ENCODE peak calls at places on chromosomes 16 and 17, in nine cellular contexts. W is HepG2, C is fibroblast of mammary gland, P is cardiac muscle cell, R is fibroblast of lung, F is spleen, H is body of pancreas, V is tibial nerve, Z is esophagus muscularis mucosa. A is an unnamed sample.

GRCh38 chr16:11224096-11224893 is 31.7 kb downstream of the SOCS1 start:
- DNase-seq in W (peak; percentile 55), C (no peak), P (no peak), R (no peak), F (peak; percentile 97), H (peak; percentile 53), V (peak; percentile 64), Z (peak; percentile 95), A (no peak)

GRCh38 chr17:47199627-47200324 is 9.4 kb upstream of the MYL4 start:
- DNase-seq in W (no peak), C (no peak), P (no peak), R (no peak), F (no peak), H (no peak), V (no peak), Z (no peak), A (no peak)

GRCh38 chr16:4360538-4361021 is 9.5 kb upstream of the PAM16 start:
- DNase-seq in W (no peak), C (no peak), P (peak; percentile 26), R (no peak), F (no peak), H (no peak), V (no peak), Z (no peak), A (no peak)

GRCh38 chr16:27242398-27242797 is 26.2 kb downstream of the NSMCE1 start:
- DNase-seq in W (no peak), C (no peak), P (no peak), R (no peak), F (no peak), H (no peak), V (no peak), Z (no peak), A (no peak)

GRCh38 chr16:9219811-9220210 is 128.4 kb downstream of the HAPSTR1 start:
- DNase-seq in W (no peak), C (no peak), P (no peak), R (no peak), F (no peak), H (no peak), V (no peak), Z (no peak), A (no peak)

GRCh38 chr17:2697611-2698162 is 13.9 kb downstream of the CLUH start:
- DNase-seq in W (no peak), C (no peak), P (no peak), R (no peak), F (no peak), H (no peak), V (no peak), Z (no peak), A (no peak)

GRCh38 chr16:1054660-1055556 is 17.6 kb upstream of the SSTR5 start:
- DNase-seq in W (peak; percentile 26), C (peak; percentile 42), P (peak; percentile 67), R (peak; percentile 42), F (no peak), H (peak; percentile 81), V (peak; percentile 40), Z (no peak), A (no peak)

GRCh38 chr16:11312718-11313492 is 31.8 kb upstream of the PRM1 start:
- DNase-seq in W (peak; percentile 72), C (peak; percentile 17), P (peak; percentile 65), R (no peak), F (no peak), H (peak; percentile 74), V (no peak), Z (no peak), A (peak; percentile 24)

GRCh38 chr17:62859146-62859545 is 51.0 kb upstream of the MARCHF10 start:
- DNase-seq in W (no peak), C (peak; percentile 84), P (peak; percentile 90), R (peak; percentile 83), F (no peak), H (no peak), V (no peak), Z (no peak), A (no peak)

GRCh38 chr17:59410049-59410437 is 78.6 kb downstream of the YPEL2 start:
- DNase-seq in W (no peak), C (no peak), P (no peak), R (no peak), F (no peak), H (no peak), V (no peak), Z (no peak), A (no peak)

GRCh38 chr17:73215414-73215813 is 22.6 kb downstream of the COG1 start:
- DNase-seq in W (no peak), C (no peak), P (no peak), R (no peak), F (no peak), H (no peak), V (no peak), Z (no peak), A (peak; percentile 9)

GRCh38 chr16:83420206-83420760 is 387.5 kb upstream of the HSBP1 start:
- DNase-seq in W (peak; percentile 19), C (peak; percentile 25), P (peak; percentile 69), R (peak; percentile 48), F (no peak), H (no peak), V (no peak), Z (peak; percentile 10), A (peak; percentile 52)

GRCh38 chr16:83418565-83418964 is 389.2 kb upstream of the HSBP1 start:
- DNase-seq in W (no peak), C (no peak), P (no peak), R (no peak), F (no peak), H (no peak), V (no peak), Z (peak; percentile 3), A (no peak)
- TF ChIP-seq CTCF in W (no peak), C (no peak), P (no peak), R (no peak), F (no peak), H (no peak), V (no peak), Z (no peak), A (peak; percentile 9)

DNA sequence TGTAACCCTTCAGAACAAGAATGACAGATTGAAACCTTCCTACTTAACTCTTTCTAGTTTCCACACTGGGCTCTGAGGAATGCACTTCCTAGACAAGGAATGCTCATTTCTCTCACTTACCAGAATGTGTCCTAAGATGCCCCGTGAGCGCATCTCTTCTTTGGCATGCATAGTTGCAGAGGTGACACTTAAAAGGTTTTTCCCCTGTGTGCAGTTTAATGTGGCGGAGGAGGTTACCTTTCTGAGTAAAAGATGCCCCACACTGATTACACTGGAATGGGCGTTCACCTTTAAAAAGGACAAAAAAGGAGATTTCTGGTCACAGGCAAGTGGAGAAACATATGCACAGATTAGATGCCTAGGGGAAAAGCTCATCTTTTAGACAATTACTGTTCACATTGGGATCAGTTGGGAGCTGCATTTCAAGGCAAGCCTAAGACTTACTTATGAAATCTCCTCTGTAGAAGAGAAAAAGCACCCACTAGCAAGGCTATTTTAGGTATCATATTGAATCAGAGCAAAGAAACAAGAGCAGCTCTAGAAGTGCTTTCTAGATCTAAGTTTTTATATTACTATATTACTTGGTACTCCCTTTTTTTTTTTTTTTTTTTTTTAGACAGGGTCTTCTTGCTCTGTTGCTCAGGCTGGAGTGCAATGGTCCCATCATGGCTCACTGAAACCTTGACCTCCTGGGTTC is 53.7 kb downstream of the GRB7 start:
- DNase-seq in W (no peak), C (no peak), P (no peak), R (no peak), F (no peak), H (no peak), V (no peak), Z (no peak), A (no peak)
- H3K4me3 ChIP-seq in W (no peak overlapping the region), C (no peak overlapping the region), P (no peak overlapping the region), R (no peak overlapping the region), F (no peak overlapping the region), H (no peak overlapping the region), V (no peak overlapping the region), Z (no peak overlapping the region), A (no peak overlapping the region)

DNA sequence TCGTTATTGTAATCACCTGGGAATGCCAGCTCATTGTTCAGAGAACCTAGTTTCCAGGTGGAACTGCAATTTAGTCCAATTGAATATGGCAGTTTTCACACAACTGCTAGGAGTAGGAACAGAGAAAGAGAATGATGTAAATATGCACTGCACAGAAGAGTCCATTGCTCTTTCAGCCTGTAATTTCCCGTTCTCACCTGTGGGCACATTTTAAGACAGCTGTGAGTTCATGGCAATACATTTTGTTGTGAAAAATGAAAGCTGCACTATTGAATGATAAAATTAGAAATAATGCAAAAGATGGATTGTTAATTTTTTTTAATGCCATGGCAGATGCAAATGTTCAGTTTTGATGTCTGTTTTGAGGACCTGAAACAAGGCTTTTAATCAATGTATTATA is 72.4 kb downstream of the RPGRIP1L start:
- DNase-seq in W (no peak), C (no peak), P (no peak), R (no peak), F (no peak), H (no peak), V (no peak), Z (no peak), A (no peak)
- TF ChIP-seq CTCF in W (no peak), C (no peak), P (no peak), R (no peak), F (no peak), H (no peak), V (no peak), Z (no peak), A (no peak)

GRCh38 chr16:2482181-2483107 is 7.5 kb downstream of the TBC1D24 start:
- DNase-seq in W (no peak), C (peak; percentile 59), P (peak; percentile 71), R (peak; percentile 64), F (no peak), H (peak; percentile 68), V (peak; percentile 59), Z (no peak), A (no peak)
- H3K4me3 ChIP-seq in W (no peak overlapping the region), C (peak overlapping the region; percentile 6), P (no peak overlapping the region), R (peak overlapping the region; percentile 47), F (no peak overlapping the region), H (no peak overlapping the region), V (peak overlapping the region; percentile 21), Z (peak overlapping the region; percentile 47), A (no peak overlapping the region)

DNA sequence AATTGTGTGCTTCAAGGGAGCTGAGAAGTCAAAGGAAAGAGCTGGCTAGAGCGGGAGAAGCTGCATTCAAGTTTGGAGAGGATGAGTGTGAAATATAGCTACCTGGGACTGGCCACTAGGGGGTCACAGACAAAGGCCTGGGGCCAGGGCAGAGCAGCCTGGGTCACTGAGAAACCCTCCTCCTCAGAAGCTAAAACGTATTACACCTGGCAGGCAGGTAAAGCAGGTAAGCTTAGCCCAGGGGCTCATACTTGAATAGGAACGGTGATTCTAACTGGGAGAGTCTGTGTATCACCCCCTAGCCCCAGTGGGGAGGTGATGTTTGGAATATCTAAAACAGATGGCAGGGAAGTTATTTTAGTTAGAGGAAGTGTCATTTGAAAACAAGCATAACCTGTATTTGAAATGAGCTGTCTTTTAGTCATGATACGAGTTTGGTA is 6.8 kb downstream of the KRT37 start:
- DNase-seq in W (peak; percentile 30), C (no peak), P (no peak), R (no peak), F (no peak), H (no peak), V (no peak), Z (no peak), A (peak; percentile 88)
- TF ChIP-seq CTCF in W (peak; percentile 58), C (peak; percentile 33), P (peak; percentile 41), R (no peak), F (no peak), H (peak; percentile 16), V (no peak), Z (no peak), A (peak; percentile 49)

GRCh38 chr17:51743477-51743876 is 415.0 kb downstream of the CA10 start:
- DNase-seq in W (no peak), C (no peak), P (no peak), R (no peak), F (no peak), H (no peak), V (no peak), Z (no peak), A (no peak)
- H3K4me3 ChIP-seq in W (no peak overlapping the region), C (no peak overlapping the region), P (no peak overlapping the region), R (no peak overlapping the region), F (no peak overlapping the region), H (no peak overlapping the region), V (no peak overlapping the region), Z (no peak overlapping the region), A (no peak overlapping the region)

A was measured in epithelial cell of esophagus.